ENCODE peak calls at places on chromosomes 16 and 17, in seven cellular contexts. V, I, G, M, U, X and S are unnamed samples.
A peak's percentile ranks its signal among the peaks of the same experiment; 100 is the strongest.

GRCh38 chr16:11510178-11510973 is 76.3 kb downstream of the LITAF start:
- DNase-seq in G (no peak), U (no peak), M (peak; percentile 11), V (no peak), I (no peak), X (no peak), S (no peak)

GRCh38 chr17:8021565-8022357 is 17.1 kb upstream of the ALOX15B start:
- DNase-seq in X (no peak), U (no peak), G (no peak), I (no peak), M (no peak), V (no peak), S (no peak)

GRCh38 chr17:80968602-80969029 is 23.0 kb upstream of the CHMP6 start:
- DNase-seq in G (peak; percentile 25), X (peak; percentile 81), I (no peak), V (no peak), M (peak; percentile 90), U (no peak), S (no peak)

GRCh38 chr16:49484936-49485335 is 111.3 kb downstream of the C16orf78 start:
- DNase-seq in V (no peak), X (no peak), U (no peak), G (no peak), M (no peak), I (no peak), S (no peak)

GRCh38 chr17:69928586-69928985 is 146.4 kb upstream of the KCNJ16 start:
- DNase-seq in M (no peak), G (no peak), I (no peak), V (no peak), X (no peak), U (no peak), S (no peak)

GRCh38 chr16:79155904-79156303 is 444.6 kb downstream of the MAF start:
- DNase-seq in V (no peak), I (no peak), M (no peak), X (no peak), U (no peak), G (no peak), S (no peak)

GRCh38 chr17:3474212-3474611 is 1.6 kb upstream of the ASPA start:
- DNase-seq in V (no peak), U (no peak), G (peak; percentile 27), M (no peak), I (no peak), X (peak; percentile 3), S (no peak)

GRCh38 chr16:88298882-88299745 is 83.6 kb upstream of the ZNF469 start:
- DNase-seq in M (no peak), I (no peak), X (no peak), G (peak; percentile 50), V (no peak), U (no peak), S (no peak)

GRCh38 chr17:57948555-57949420 is 6.4 kb downstream of the CUEDC1 start:
- DNase-seq in V (no peak), U (no peak), G (peak; percentile 92), I (peak; percentile 23), X (no peak), M (no peak), S (no peak)

GRCh38 chr16:85461814-85462404 is 151.2 kb upstream of the GSE1 start:
- DNase-seq in U (no peak), I (no peak), G (peak; percentile 63), X (peak; percentile 94), V (no peak), M (peak; percentile 89), S (no peak)

GRCh38 chr16:80107900-80108299 is 432.9 kb upstream of the DYNLRB2 start:
- DNase-seq in X (no peak), U (no peak), G (no peak), V (no peak), I (no peak), M (no peak), S (no peak)

GRCh38 chr16:84421938-84422220 is 53.5 kb downstream of the ATP2C2 start:
- DNase-seq in G (no peak), I (no peak), U (no peak), X (no peak), V (no peak), M (no peak), S (no peak)

GRCh38 chr16:47732122-47732805 is 271.1 kb downstream of the PHKB start:
- DNase-seq in G (peak; percentile 93), V (no peak), I (no peak), M (no peak), U (no peak), X (no peak), S (no peak)

GRCh38 chr17:42502091-42502490 is 34.0 kb upstream of the NAGLU start:
- DNase-seq in U (no peak), G (no peak), X (no peak), V (no peak), I (no peak), M (no peak), S (no peak)

GRCh38 chr17:81003711-81004335 is 12.2 kb downstream of the CHMP6 start:
- DNase-seq in G (peak; percentile 25), M (no peak), U (no peak), I (no peak), V (no peak), X (peak; percentile 66), S (no peak)

GRCh38 chr17:2400877-2401425 is at the start of gene MNT:
- DNase-seq in X (peak; percentile 98), M (peak; percentile 92), I (peak; percentile 84), V (peak; percentile 93), U (peak; percentile 82), G (peak; percentile 98), S (peak; percentile 89)

GRCh38 chr16:28914325-28914724 is 10.7 kb downstream of the RABEP2 start:
- DNase-seq in V (no peak), G (no peak), M (no peak), U (no peak), I (no peak), X (no peak), S (no peak)

GRCh38 chr16:67923414-67924127 is 8.1 kb downstream of the CTRL start:
- DNase-seq in M (no peak), G (peak; percentile 38), X (no peak), U (no peak), V (no peak), I (no peak), S (no peak)

GRCh38 chr17:61827649-61828395 is 35.5 kb downstream of the BRIP1 start:
- DNase-seq in U (no peak), V (no peak), G (no peak), X (no peak), I (no peak), M (no peak), S (no peak)

GRCh38 chr17:80196652-80197051 is 23.5 kb downstream of the SGSH start:
- DNase-seq in I (no peak), M (no peak), X (no peak), V (no peak), U (no peak), G (no peak), S (no peak)

GRCh38 chr17:42346473-42346872 is 41.8 kb downstream of the STAT3 start:
- DNase-seq in G (no peak), X (no peak), I (no peak), U (no peak), V (no peak), M (no peak), S (no peak)

GRCh38 chr16:29029168-29029994 is 44.5 kb downstream of the LAT start:
- DNase-seq in M (peak; percentile 61), X (peak; percentile 7), G (peak; percentile 96), V (peak; percentile 93), U (peak; percentile 82), I (no peak), S (peak; percentile 75)

GRCh38 chr16:515175-515962 is 12.1 kb upstream of the CAPN15 start:
- DNase-seq in X (no peak), I (no peak), V (no peak), M (no peak), U (no peak), G (no peak), S (no peak)

GRCh38 chr17:82198092-82198491 is 14.6 kb downstream of the CCDC57 start:
- DNase-seq in V (no peak), G (no peak), U (no peak), I (no peak), M (no peak), X (no peak), S (no peak)

GRCh38 chr16:67773569-67774456 is 32.5 kb downstream of the RANBP10 start:
- DNase-seq in X (no peak), U (no peak), I (no peak), G (peak; percentile 39), M (no peak), V (no peak), S (no peak)

GRCh38 chr16:86398622-86399021 is 111.7 kb upstream of the FOXF1 start:
- DNase-seq in X (no peak), V (no peak), I (no peak), G (peak; percentile 44), U (no peak), M (no peak), S (no peak)

GRCh38 chr17:2101448-2102257 is 46.8 kb downstream of the HIC1 start:
- DNase-seq in V (peak; percentile 54), G (peak; percentile 39), X (no peak), U (no peak), I (peak; percentile 38), M (no peak), S (no peak)

GRCh38 chr17:82592751-82593589 is 55.3 kb downstream of the WDR45B start:
- DNase-seq in G (peak; percentile 81), I (peak; percentile 44), X (peak; percentile 79), U (no peak), M (peak; percentile 46), V (peak; percentile 54), S (peak; percentile 13)

GRCh38 chr16:4053663-4054479 is 62.4 kb downstream of the ADCY9 start:
- DNase-seq in V (no peak), M (peak; percentile 77), G (peak; percentile 48), U (no peak), X (no peak), I (peak; percentile 13), S (no peak)

GRCh38 chr17:61398721-61399130 is 917 bp upstream of the TBX2 start:
- DNase-seq in M (peak; percentile 31), X (no peak), I (no peak), V (no peak), G (no peak), U (no peak), S (no peak)

GRCh38 chr17:62737513-62737912 is 70.6 kb downstream of the MARCHF10 start:
- DNase-seq in I (no peak), G (no peak), M (no peak), V (peak; percentile 60), X (no peak), U (no peak), S (no peak)

GRCh38 chr16:2904100-2904921 is 7.4 kb upstream of the FLYWCH1 start:
- DNase-seq in G (peak; percentile 90), M (peak; percentile 75), U (no peak), V (peak; percentile 84), I (peak; percentile 78), X (peak; percentile 97), S (peak; percentile 71)

GRCh38 chr16:86611517-86611840 is 33.1 kb downstream of the FOXL1 start:
- DNase-seq in U (no peak), V (no peak), G (peak; percentile 94), X (no peak), I (no peak), M (no peak), S (no peak)

GRCh38 chr17:65633988-65634387 is 72.5 kb upstream of the AXIN2 start:
- DNase-seq in G (peak; percentile 4), V (no peak), U (no peak), M (no peak), I (no peak), X (no peak), S (no peak)

GRCh38 chr16:49466881-49467280 is 93.3 kb downstream of the C16orf78 start:
- DNase-seq in X (no peak), U (no peak), V (peak; percentile 14), M (peak; percentile 27), G (no peak), I (no peak), S (no peak)

GRCh38 chr16:49492090-49492801 is 118.6 kb downstream of the C16orf78 start:
- DNase-seq in M (peak; percentile 78), V (peak; percentile 65), I (no peak), U (peak; percentile 6), G (peak; percentile 23), X (peak; percentile 88), S (no peak)

GRCh38 chr17:64187093-64187895 is 57.4 kb upstream of the ERN1 start:
- DNase-seq in G (peak; percentile 36), V (no peak), M (peak; percentile 74), I (no peak), X (no peak), U (no peak), S (no peak)